ENCODE peak calls at places on chromosomes 6 and 20, in ten cellular contexts. T is dorsolateral prefrontal cortex, J is neural progenitor cell, C is Peyer's patch, A is PC-3, M is small intestine, S is breast epithelium, R is astrocyte, W is SJSA1, V is lower lobe of right lung. L is an unnamed sample.

GRCh38 chr20:57779401-57780003 is 69.7 kb upstream of the PMEPA1 start:
- DNase-seq in S (no peak), J (no peak), T (no peak), A (peak; percentile 88), W (no peak), V (no peak), M (no peak), R (no peak), C (no peak), L (no peak)

GRCh38 chr6:47780510-47781356 is 1.1 kb upstream of the OPN5 start:
- DNase-seq in M (peak; percentile 62), R (peak; percentile 54), T (no peak), C (no peak), V (no peak), J (peak; percentile 66), S (no peak), A (peak; percentile 89), W (no peak), L (peak; percentile 19)

GRCh38 chr6:76439811-76440210 is 367.3 kb upstream of the IMPG1 start:
- DNase-seq in V (no peak), W (no peak), S (no peak), M (no peak), C (no peak), R (no peak), T (no peak), A (no peak), J (no peak), L (no peak)

GRCh38 chr6:35786272-35786671 is 5.5 kb downstream of the CLPSL1 start:
- DNase-seq in W (no peak), J (no peak), S (no peak), A (no peak), M (no peak), R (no peak), T (no peak), C (no peak), V (no peak), L (no peak)

GRCh38 chr6:169097336-169098052 is 156.2 kb downstream of the THBS2 start:
- DNase-seq in M (no peak), C (no peak), R (peak; percentile 100), T (no peak), V (no peak), S (no peak), J (peak; percentile 47), A (peak; percentile 58), W (peak; percentile 85), L (no peak)

GRCh38 chr20:58109126-58109880 is 119.2 kb downstream of the ANKRD60 start:
- DNase-seq in A (peak; percentile 96), R (peak; percentile 90), V (no peak), T (no peak), C (no peak), J (no peak), M (peak; percentile 22), S (no peak), W (no peak), L (no peak)

GRCh38 chr6:83613378-83613777 is 95.5 kb downstream of the SNAP91 start:
- DNase-seq in A (no peak), M (no peak), R (no peak), S (no peak), T (no peak), V (no peak), C (no peak), W (no peak), J (no peak), L (no peak)

GRCh38 chr20:37542281-37542680 is 14.6 kb upstream of the BLCAP start:
- DNase-seq in S (no peak), W (peak; percentile 11), T (no peak), C (no peak), R (no peak), V (no peak), A (peak; percentile 99), M (no peak), J (no peak), L (no peak)

GRCh38 chr20:45370571-45371204 is 7.4 kb downstream of the TP53TG5 start:
- DNase-seq in A (no peak), V (no peak), C (no peak), T (no peak), W (no peak), R (no peak), M (peak; percentile 86), S (no peak), J (no peak), L (no peak)

GRCh38 chr20:37500311-37500710 is 20.7 kb upstream of the NNAT start:
- DNase-seq in W (no peak), M (no peak), S (no peak), C (no peak), V (no peak), R (no peak), J (no peak), A (no peak), T (no peak), L (no peak)

GRCh38 chr6:34516391-34517324 is 39.5 kb downstream of the SPDEF start:
- DNase-seq in M (no peak), R (no peak), V (peak; percentile 31), W (no peak), C (no peak), J (no peak), A (no peak), T (no peak), S (no peak), L (no peak)

GRCh38 chr6:11445146-11445545 is 92.4 kb upstream of the TMEM170B start:
- DNase-seq in M (no peak), C (no peak), W (no peak), R (no peak), T (no peak), A (no peak), S (no peak), J (no peak), V (no peak), L (no peak)

GRCh38 chr20:46564241-46564957 is 13.9 kb upstream of the OCSTAMP start:
- DNase-seq in W (no peak), R (no peak), C (no peak), S (no peak), M (peak; percentile 4), A (peak; percentile 84), T (no peak), V (no peak), J (no peak), L (no peak)

GRCh38 chr20:5171074-5171789 is 44.4 kb downstream of the CDS2 start:
- DNase-seq in W (no peak), M (no peak), C (no peak), R (no peak), A (no peak), J (peak; percentile 64), V (no peak), T (no peak), S (no peak), L (peak; percentile 43)

GRCh38 chr20:5172167-5172586 is 45.4 kb downstream of the CDS2 start:
- DNase-seq in S (no peak), J (no peak), C (no peak), A (no peak), T (no peak), M (no peak), W (no peak), R (no peak), V (no peak), L (no peak)

GRCh38 chr20:5172903-5173463 is 46.2 kb downstream of the CDS2 start:
- DNase-seq in T (no peak), V (no peak), J (no peak), S (no peak), W (no peak), C (no peak), M (no peak), A (no peak), R (no peak), L (no peak)

GRCh38 chr20:5171790-5172164 is 45.0 kb downstream of the CDS2 start:
- DNase-seq in R (no peak), J (no peak), M (no peak), T (no peak), W (no peak), A (no peak), C (no peak), V (no peak), S (no peak), L (no peak)

DNA sequence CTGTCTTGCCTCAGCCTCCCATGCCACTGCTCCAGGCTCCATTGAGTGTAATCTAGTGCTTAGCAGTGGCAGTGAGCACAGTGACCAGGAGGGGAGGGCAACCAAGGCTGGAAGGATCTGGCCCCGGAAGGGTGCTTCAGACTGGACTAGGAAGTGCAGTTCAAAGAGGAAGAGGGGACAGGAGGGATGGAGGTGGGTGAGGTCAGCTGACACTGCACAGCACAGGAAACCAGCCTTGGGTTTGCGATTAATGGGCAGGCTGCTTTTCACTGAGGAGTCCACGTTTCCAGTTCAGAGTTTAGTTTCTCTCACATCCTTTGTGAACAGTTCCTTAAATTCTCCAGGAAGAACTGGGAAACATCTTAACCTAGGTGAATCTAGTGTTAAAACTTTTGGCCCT is 47.0 kb downstream of the CDS2 start:
- DNase-seq in A (no peak), W (no peak), J (no peak), T (no peak), V (no peak), C (no peak), S (no peak), M (no peak), R (no peak), L (no peak)
- H3K27ac ChIP-seq in A (no peak overlapping the region), W (no peak overlapping the region), J (no peak overlapping the region), T (peak overlapping the region; percentile 53), V (no peak overlapping the region), C (no peak overlapping the region), S (peak overlapping the region; percentile 12), M (no peak overlapping the region), R (no peak overlapping the region), L (peak overlapping the region; percentile 26)

GRCh38 chr6:118933855-118934460 is 1.0 kb downstream of the MCM9 start:
- DNase-seq in J (no peak), A (no peak), R (no peak), M (peak; percentile 45), V (no peak), S (no peak), W (no peak), T (no peak), C (no peak), L (no peak)
- H3K27ac ChIP-seq in J (no peak overlapping the region), A (no peak overlapping the region), R (no peak overlapping the region), M (peak overlapping the region; percentile 45), V (peak overlapping the region; percentile 95), S (peak overlapping the region; percentile 91), W (no peak overlapping the region), T (peak overlapping the region; percentile 88), C (peak overlapping the region; percentile 91), L (peak overlapping the region; percentile 93)

GRCh38 chr6:161100072-161100471 is 108.5 kb downstream of the MAP3K4 start:
- DNase-seq in J (no peak), V (no peak), C (no peak), T (peak; percentile 75), S (no peak), R (no peak), W (no peak), M (no peak), A (no peak), L (peak; percentile 18)
- H3K27ac ChIP-seq in J (no peak overlapping the region), V (no peak overlapping the region), C (no peak overlapping the region), T (no peak overlapping the region), S (no peak overlapping the region), R (no peak overlapping the region), W (no peak overlapping the region), M (no peak overlapping the region), A (no peak overlapping the region), L (no peak overlapping the region)

DNA sequence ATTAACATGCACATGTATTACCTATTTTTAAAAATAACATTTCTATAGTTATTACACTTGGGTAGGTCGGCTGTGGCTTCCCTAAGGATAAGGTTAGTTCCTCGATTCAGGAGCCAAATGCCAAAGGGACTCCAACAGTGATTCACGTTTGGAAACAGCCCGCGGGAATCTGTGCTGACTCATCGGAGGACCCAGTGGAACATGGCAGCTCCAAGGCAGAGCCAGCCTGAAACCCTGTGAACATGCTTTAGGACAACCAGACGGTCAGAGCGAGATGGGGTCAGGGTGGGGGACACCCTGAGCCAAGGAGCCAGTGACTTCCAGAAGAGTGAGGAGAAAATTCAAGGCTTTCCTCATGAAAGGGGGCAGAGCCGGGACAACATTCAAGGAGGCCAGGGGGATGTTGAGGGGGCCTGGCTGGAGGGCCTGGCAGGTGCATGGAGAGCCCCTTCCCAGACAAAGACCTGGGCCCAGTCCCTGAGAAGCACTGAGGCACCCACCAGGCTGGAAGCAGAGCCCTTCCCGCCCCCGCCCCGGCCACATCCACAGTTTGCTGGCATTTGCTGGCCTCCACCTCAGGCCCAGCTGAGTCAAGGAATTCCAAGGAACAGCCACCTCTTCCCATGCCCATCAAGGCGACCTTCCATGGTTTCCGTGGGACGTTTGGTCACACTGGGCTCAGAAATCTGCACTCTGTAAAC is 133.2 kb downstream of the SNX5 start:
- DNase-seq in C (no peak), S (peak; percentile 79), T (no peak), M (no peak), J (no peak), R (peak; percentile 86), W (peak; percentile 84), A (peak; percentile 97), V (no peak), L (no peak)
- H3K27ac ChIP-seq in C (peak overlapping the region; percentile 65), S (peak overlapping the region; percentile 97), T (no peak overlapping the region), M (peak overlapping the region; percentile 91), J (no peak overlapping the region), R (peak overlapping the region; percentile 53), W (peak overlapping the region; percentile 34), A (peak overlapping the region; percentile 53), V (peak overlapping the region; percentile 47), L (no peak overlapping the region)

L was measured in substantia nigra.